ENCODE peak calls at places on chromosomes 4 and X, in seven cellular contexts. K, G, A, I, T, E and P are unnamed samples.

GRCh38 chrX:38859602-38860001 is 58.3 kb downstream of the MID1IP1 start:
- DNase-seq in K (no peak), G (no peak), A (no peak), I (no peak), T (no peak), E (peak), P (no peak)

GRCh38 chr4:3217266-3217665 is 31.7 kb upstream of the MSANTD1 start:
- DNase-seq in K (no peak), G (no peak), A (no peak), I (no peak), T (no peak), E (no peak), P (no peak)

GRCh38 chr4:104616401-104616820 is 121.7 kb upstream of the CXXC4 start:
- DNase-seq in K (no peak), G (no peak), A (no peak), I (no peak), T (no peak), E (no peak), P (no peak)

GRCh38 chr4:1572521-1572920 is 111.6 kb downstream of the FAM53A start:
- DNase-seq in K (no peak), G (no peak), A (no peak), I (no peak), T (no peak), E (no peak), P (no peak)

GRCh38 chr4:72770708-72771107 is 201.7 kb upstream of the ADAMTS3 start:
- DNase-seq in K (no peak), G (no peak), A (no peak), I (no peak), T (no peak), E (no peak), P (no peak)

GRCh38 chr4:168551945-168552695 is 55.3 kb downstream of the PALLD start:
- DNase-seq in K (no peak), G (no peak), A (no peak), I (no peak), T (peak), E (no peak), P (no peak)

GRCh38 chr4:76233967-76234678 is 17.4 kb upstream of the FAM47E start:
- DNase-seq in K (no peak), G (no peak), A (no peak), I (peak), T (peak), E (no peak), P (no peak)

GRCh38 chr4:179307297-179308136 is 1865.3 kb upstream of the AGA start:
- DNase-seq in K (no peak), G (peak), A (peak), I (peak), T (peak), E (peak), P (peak)

GRCh38 chr4:54064317-54065275 is at the start of gene CHIC2:
- DNase-seq in K (peak), G (peak), A (peak), I (peak), T (peak), E (peak), P (peak)

GRCh38 chrX:150696264-150696789 is 3.1 kb downstream of the MTMR1 start:
- DNase-seq in K (no peak), G (no peak), A (no peak), I (no peak), T (no peak), E (no peak), P (no peak)

GRCh38 chrX:112043997-112044396 is 38.6 kb downstream of the TRPC5 start:
- DNase-seq in K (no peak), G (no peak), A (peak), I (peak), T (peak), E (peak), P (no peak)

GRCh38 chr4:52052475-52052780 is 1.3 kb downstream of the SPATA18 start:
- DNase-seq in K (no peak), G (no peak), A (no peak), I (peak), T (no peak), E (no peak), P (no peak)

GRCh38 chr4:177450421-177451107 is 8.3 kb upstream of the AGA start:
- DNase-seq in K (no peak), G (no peak), A (no peak), I (no peak), T (no peak), E (no peak), P (no peak)

GRCh38 chr4:15012017-15012788 is 9.9 kb downstream of the CPEB2 start:
- DNase-seq in K (no peak), G (no peak), A (no peak), I (no peak), T (no peak), E (no peak), P (peak)

GRCh38 chrX:44908198-44908597 is 35.2 kb downstream of the KDM6A start:
- DNase-seq in K (no peak), G (no peak), A (no peak), I (no peak), T (no peak), E (no peak), P (no peak)

GRCh38 chrX:3501833-3502535 is 155.5 kb upstream of the MXRA5 start:
- DNase-seq in K (no peak), G (no peak), A (no peak), I (no peak), T (no peak), E (no peak), P (no peak)

GRCh38 chr4:658681-659667 is 15.1 kb downstream of the ATP5ME start:
- DNase-seq in K (no peak), G (no peak), A (no peak), I (no peak), T (no peak), E (no peak), P (no peak)

GRCh38 chr4:19300213-19300612 is 951.5 kb upstream of the SLIT2 start:
- DNase-seq in K (no peak), G (no peak), A (no peak), I (no peak), T (no peak), E (no peak), P (no peak)

GRCh38 chr4:5785806-5786680 is 75.0 kb downstream of the EVC start:
- DNase-seq in K (no peak), G (no peak), A (no peak), I (no peak), T (no peak), E (no peak), P (no peak)

GRCh38 chrX:13277539-13277938 is 42.3 kb downstream of the ATXN3L start:
- DNase-seq in K (no peak), G (no peak), A (no peak), I (no peak), T (no peak), E (no peak), P (no peak)

GRCh38 chr4:170772429-170772828 is 682.7 kb upstream of the AADAT start:
- DNase-seq in K (no peak), G (no peak), A (no peak), I (no peak), T (no peak), E (no peak), P (no peak)